ENCODE peak calls at places on chromosomes 3 and 15, in ten cellular contexts. Q is tibial nerve, X is cardiac fibroblast, T is lung, I is colonic mucosa, L is psoas muscle, U is BJ, H is pancreas, Z is GM06990, B is brain microvascular endothelial cell. K is an unnamed sample.

GRCh38 chr15:36053746-36054145 is 507.8 kb upstream of the DPH6 start:
- DNase-seq in Q (no peak), X (no peak), T (no peak), I (no peak), L (no peak), U (no peak), H (no peak), Z (no peak), B (no peak), K (no peak)

GRCh38 chr15:60087561-60087960 is 83.5 kb downstream of the FOXB1 start:
- DNase-seq in Q (no peak), X (no peak), T (no peak), I (no peak), L (no peak), U (no peak), H (no peak), Z (no peak), B (no peak), K (peak)

GRCh38 chr15:75030023-75030413 is 6.6 kb downstream of the PPCDC start:
- DNase-seq in Q (no peak), X (peak), T (no peak), I (no peak), L (peak), U (no peak), H (no peak), Z (no peak), B (no peak), K (no peak)

GRCh38 chr3:134366928-134367352 is 7.3 kb downstream of the AMOTL2 start:
- DNase-seq in Q (peak), X (no peak), T (no peak), I (peak), L (peak), U (no peak), H (no peak), Z (no peak), B (no peak), K (no peak)

GRCh38 chr15:78540955-78541743 is 905 bp downstream of the PSMA4 start:
- DNase-seq in Q (no peak), X (peak), T (no peak), I (no peak), L (no peak), U (no peak), H (peak), Z (no peak), B (no peak), K (no peak)

GRCh38 chr3:72999971-73000370 is 3.4 kb downstream of the PPP4R2 start:
- DNase-seq in Q (no peak), X (peak), T (no peak), I (no peak), L (no peak), U (no peak), H (no peak), Z (no peak), B (no peak), K (no peak)

GRCh38 chr15:36936652-36937051 is 163.7 kb downstream of the MEIS2 start:
- DNase-seq in Q (no peak), X (peak), T (no peak), I (no peak), L (no peak), U (peak), H (no peak), Z (no peak), B (no peak), K (peak)

GRCh38 chr3:9994086-9994844 is 7.6 kb upstream of the EMC3 start:
- DNase-seq in Q (no peak), X (peak), T (no peak), I (no peak), L (no peak), U (no peak), H (no peak), Z (no peak), B (no peak), K (no peak)

GRCh38 chr3:14042680-14043079 is 82.0 kb downstream of the CHCHD4 start:
- DNase-seq in Q (no peak), X (peak), T (no peak), I (no peak), L (no peak), U (peak), H (no peak), Z (no peak), B (peak), K (peak)

GRCh38 chr15:95095250-95095649 is 863.9 kb downstream of the MCTP2 start:
- DNase-seq in Q (no peak), X (no peak), T (no peak), I (no peak), L (no peak), U (no peak), H (no peak), Z (no peak), B (no peak), K (no peak)

GRCh38 chr3:40129981-40130380 is 179.5 kb upstream of the EIF1B start:
- DNase-seq in Q (no peak), X (no peak), T (no peak), I (no peak), L (no peak), U (no peak), H (no peak), Z (no peak), B (no peak), K (no peak)

GRCh38 chr15:22811640-22812039 is 25.2 kb downstream of the NIPA1 start:
- DNase-seq in Q (no peak), X (peak), T (no peak), I (peak), L (no peak), U (no peak), H (peak), Z (no peak), B (no peak), K (no peak)

GRCh38 chr3:170740726-170741591 is 129.0 kb downstream of the RPL22L1 start:
- DNase-seq in Q (peak), X (peak), T (no peak), I (peak), L (peak), U (peak), H (no peak), Z (no peak), B (peak), K (peak)

GRCh38 chr3:154137036-154137435 is 15.8 kb downstream of the ARHGEF26 start:
- DNase-seq in Q (no peak), X (no peak), T (no peak), I (no peak), L (no peak), U (no peak), H (no peak), Z (no peak), B (no peak), K (no peak)

GRCh38 chr3:42979044-42979962 is at the start of gene GASK1A:
- DNase-seq in Q (peak), X (peak), T (peak), I (peak), L (peak), U (no peak), H (peak), Z (peak), B (no peak), K (no peak)

GRCh38 chr15:31296304-31297220 is 30.1 kb upstream of the KLF13 start:
- DNase-seq in Q (peak), X (no peak), T (peak), I (peak), L (no peak), U (no peak), H (peak), Z (no peak), B (no peak), K (no peak)

GRCh38 chr3:148077318-148077923 is 620.3 kb upstream of the AGTR1 start:
- DNase-seq in Q (no peak), X (peak), T (no peak), I (no peak), L (no peak), U (no peak), H (no peak), Z (no peak), B (no peak), K (no peak)

GRCh38 chr3:56885879-56886647 is 84.3 kb upstream of the ARHGEF3 start:
- DNase-seq in Q (no peak), X (no peak), T (no peak), I (no peak), L (no peak), U (no peak), H (no peak), Z (no peak), B (no peak), K (no peak)

GRCh38 chr3:140753865-140754754 is 76.2 kb downstream of the TRIM42 start:
- DNase-seq in Q (no peak), X (no peak), T (no peak), I (no peak), L (no peak), U (no peak), H (no peak), Z (peak), B (no peak), K (peak)

GRCh38 chr3:51691949-51692348 is 14.9 kb upstream of the GRM2 start:
- DNase-seq in Q (no peak), X (no peak), T (no peak), I (no peak), L (no peak), U (no peak), H (no peak), Z (no peak), B (no peak), K (no peak)

GRCh38 chr3:124202754-124203153 is 210.8 kb upstream of the ROPN1 start:
- DNase-seq in Q (no peak), X (no peak), T (peak), I (no peak), L (peak), U (no peak), H (no peak), Z (no peak), B (no peak), K (peak)

GRCh38 chr15:74461847-74462511 is 1.0 kb upstream of the UBL7 start:
- DNase-seq in Q (no peak), X (no peak), T (no peak), I (no peak), L (no peak), U (no peak), H (no peak), Z (no peak), B (no peak), K (no peak)

GRCh38 chr3:161171639-161172552 is 49.2 kb upstream of the NMD3 start:
- DNase-seq in Q (no peak), X (peak), T (no peak), I (no peak), L (no peak), U (no peak), H (no peak), Z (no peak), B (no peak), K (no peak)

GRCh38 chr3:124263168-124263567 is 271.2 kb upstream of the ROPN1 start:
- DNase-seq in Q (no peak), X (peak), T (no peak), I (no peak), L (no peak), U (peak), H (no peak), Z (no peak), B (peak), K (peak)

GRCh38 chr15:46460426-46460825 is 825.6 kb downstream of the SQOR start:
- DNase-seq in Q (no peak), X (no peak), T (no peak), I (no peak), L (no peak), U (no peak), H (no peak), Z (no peak), B (no peak), K (no peak)

GRCh38 chr15:99630607-99631131 is 64.9 kb downstream of the MEF2A start:
- DNase-seq in Q (no peak), X (no peak), T (no peak), I (no peak), L (no peak), U (no peak), H (no peak), Z (no peak), B (no peak), K (no peak)

GRCh38 chr15:98914626-98915025 is 93.0 kb downstream of the PGPEP1L start:
- DNase-seq in Q (no peak), X (peak), T (no peak), I (no peak), L (no peak), U (peak), H (no peak), Z (no peak), B (peak), K (peak)

GRCh38 chr3:16550676-16551341 is 37.3 kb upstream of the RFTN1 start:
- DNase-seq in Q (peak), X (peak), T (peak), I (peak), L (peak), U (peak), H (peak), Z (peak), B (peak), K (peak)

GRCh38 chr3:69444980-69445379 is 59.1 kb upstream of the FRMD4B start:
- DNase-seq in Q (no peak), X (no peak), T (no peak), I (no peak), L (no peak), U (no peak), H (no peak), Z (no peak), B (no peak), K (no peak)

GRCh38 chr15:77503240-77503639 is 82.6 kb downstream of the HMG20A start:
- DNase-seq in Q (no peak), X (no peak), T (no peak), I (no peak), L (no peak), U (no peak), H (no peak), Z (no peak), B (no peak), K (no peak)

GRCh38 chr15:58369261-58369699 is 62.5 kb upstream of the LIPC start:
- DNase-seq in Q (no peak), X (peak), T (no peak), I (no peak), L (no peak), U (no peak), H (no peak), Z (no peak), B (peak), K (peak)

GRCh38 chr3:5058463-5058862 is 63.6 kb upstream of the ARL8B start:
- DNase-seq in Q (no peak), X (peak), T (no peak), I (no peak), L (no peak), U (peak), H (no peak), Z (no peak), B (peak), K (peak)

GRCh38 chr3:145981057-145981456 is 179.9 kb downstream of the PLOD2 start:
- DNase-seq in Q (no peak), X (no peak), T (no peak), I (no peak), L (no peak), U (no peak), H (no peak), Z (no peak), B (peak), K (peak)

GRCh38 chr3:18744472-18744871 is 319.3 kb upstream of the SATB1 start:
- DNase-seq in Q (no peak), X (no peak), T (no peak), I (no peak), L (no peak), U (no peak), H (no peak), Z (no peak), B (no peak), K (no peak)

GRCh38 chr3:134357914-134358811 is 16.1 kb downstream of the AMOTL2 start:
- DNase-seq in Q (no peak), X (peak), T (peak), I (no peak), L (peak), U (peak), H (no peak), Z (no peak), B (peak), K (peak)

GRCh38 chr3:32681811-32682210 is 3.2 kb upstream of the CNOT10 start:
- DNase-seq in Q (no peak), X (no peak), T (no peak), I (no peak), L (no peak), U (no peak), H (no peak), Z (no peak), B (no peak), K (no peak)

GRCh38 chr15:93748710-93749109 is 482.7 kb upstream of the MCTP2 start:
- DNase-seq in Q (no peak), X (no peak), T (no peak), I (no peak), L (no peak), U (no peak), H (no peak), Z (no peak), B (no peak), K (no peak)
- H3K4me3 ChIP-seq in Q (no peak), X (no peak), T (no peak), I (no peak), L (no peak), U (no peak), H (no peak), Z (no peak), B (no peak), K (no peak)

GRCh38 chr3:71990545-71990944 is 205.6 kb upstream of the PROK2 start:
- DNase-seq in Q (no peak), X (no peak), T (no peak), I (no peak), L (no peak), U (no peak), H (no peak), Z (no peak), B (no peak), K (no peak)
- H3K4me3 ChIP-seq in Q (no peak), X (no peak), T (no peak), I (no peak), L (no peak), U (no peak), H (no peak), Z (no peak), B (no peak), K (no peak)

DNA sequence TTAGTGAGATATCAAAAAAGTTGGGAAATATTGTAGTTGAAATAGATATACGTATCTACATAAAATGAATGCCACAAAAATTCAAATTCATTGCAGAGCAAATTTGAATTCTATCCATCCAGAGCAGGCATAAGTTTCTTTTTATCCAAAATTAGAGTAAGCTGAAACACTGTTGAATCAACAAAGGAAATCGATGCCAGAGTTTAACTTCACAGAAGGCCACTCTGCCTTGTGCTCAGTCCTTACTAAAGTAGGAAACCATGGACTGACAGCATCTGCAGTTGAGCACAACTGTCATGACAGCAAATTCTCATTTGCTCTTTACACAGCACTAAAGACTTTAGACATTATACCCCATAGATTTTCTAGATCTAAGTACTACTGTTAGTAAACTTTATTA is 15.3 kb downstream of the ATOSA start:
- DNase-seq in Q (no peak), X (no peak), T (no peak), I (no peak), L (no peak), U (no peak), H (no peak), Z (no peak), B (no peak), K (no peak)
- H3K4me3 ChIP-seq in Q (no peak), X (no peak), T (no peak), I (no peak), L (no peak), U (no peak), H (no peak), Z (no peak), B (no peak), K (no peak)

DNA sequence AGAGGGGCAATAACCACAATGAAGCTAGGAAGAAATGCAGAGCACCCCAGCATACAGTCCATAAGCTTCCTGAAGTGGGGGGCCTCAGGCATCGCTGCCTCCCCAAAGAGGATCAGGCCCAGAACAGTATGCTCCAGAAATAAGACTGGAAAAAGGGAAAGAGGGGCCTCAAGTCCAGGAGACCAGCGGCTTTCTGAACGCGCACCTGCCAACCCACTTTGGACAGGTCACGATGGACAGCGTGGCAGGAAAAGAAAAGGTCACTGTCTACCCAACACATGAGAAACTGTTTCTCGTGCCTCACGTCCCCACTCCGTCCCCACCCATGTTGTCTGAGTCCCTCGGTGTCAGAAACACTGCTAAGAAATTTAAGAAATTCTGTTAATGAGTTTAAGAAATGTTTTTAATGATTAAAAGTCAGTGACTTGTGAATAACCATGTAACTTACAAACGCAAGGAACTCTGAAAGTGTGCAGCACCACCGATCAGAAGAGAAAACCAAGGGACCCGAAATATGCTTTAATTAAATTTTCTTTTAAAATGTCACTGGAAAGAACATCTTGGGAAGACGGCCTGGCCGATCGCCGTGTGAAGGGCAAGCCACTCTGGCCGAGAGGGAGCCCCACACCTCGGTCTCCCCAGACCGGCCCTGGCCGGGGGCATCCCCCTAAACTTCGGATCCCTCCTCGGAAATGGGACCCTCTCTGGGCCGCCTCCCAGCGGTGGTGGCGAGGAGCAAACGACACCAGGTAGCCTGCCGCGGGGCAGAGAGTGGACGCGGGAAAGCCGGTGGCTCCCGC is 1.7 kb upstream of the PPARG start:
- DNase-seq in Q (no peak), X (peak), T (no peak), I (peak), L (peak), U (no peak), H (no peak), Z (no peak), B (no peak), K (no peak)
- H3K4me3 ChIP-seq in Q (peak), X (peak), T (peak), I (peak), L (peak), U (peak), H (peak), Z (no peak), B (peak), K (peak)

GRCh38 chr3:23919628-23920027 is 2.7 kb downstream of the RPL15 start:
- DNase-seq in Q (no peak), X (no peak), T (no peak), I (no peak), L (no peak), U (no peak), H (no peak), Z (no peak), B (no peak), K (no peak)
- H3K4me3 ChIP-seq in Q (no peak), X (no peak), T (no peak), I (no peak), L (peak), U (no peak), H (no peak), Z (no peak), B (no peak), K (no peak)

DNA sequence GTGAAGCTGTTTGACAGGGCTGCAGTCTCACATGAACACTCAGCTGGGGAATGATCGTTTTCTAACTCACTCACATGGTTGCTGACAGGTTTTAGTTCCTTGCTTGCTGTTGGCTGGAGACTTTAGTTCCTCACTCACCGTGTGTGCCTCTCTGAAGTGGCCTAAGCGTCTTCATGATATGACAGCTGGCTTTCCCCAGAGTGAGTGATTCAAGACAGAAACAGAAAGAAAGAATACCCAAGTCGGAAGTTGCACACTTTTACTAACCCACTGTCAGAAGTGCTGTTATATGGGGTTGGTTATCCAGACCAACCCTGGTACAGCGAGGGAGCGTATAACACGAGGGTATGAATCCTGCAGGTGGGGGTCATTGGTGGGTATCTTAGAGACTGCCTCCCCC is 229.8 kb upstream of the TBL1XR1 start:
- DNase-seq in Q (no peak), X (no peak), T (no peak), I (no peak), L (no peak), U (no peak), H (no peak), Z (peak), B (no peak), K (no peak)
- H3K4me3 ChIP-seq in Q (no peak), X (no peak), T (no peak), I (no peak), L (no peak), U (no peak), H (no peak), Z (no peak), B (no peak), K (no peak)

GRCh38 chr15:82850242-82850591 is 40.8 kb downstream of the WHAMM start:
- DNase-seq in Q (no peak), X (peak), T (no peak), I (no peak), L (no peak), U (no peak), H (peak), Z (no peak), B (no peak), K (no peak)
- H3K4me3 ChIP-seq in Q (no peak), X (no peak), T (no peak), I (no peak), L (no peak), U (no peak), H (no peak), Z (no peak), B (no peak), K (no peak)

GRCh38 chr3:195897081-195897852 is 11.1 kb downstream of the TNK2 start:
- DNase-seq in Q (no peak), X (peak), T (no peak), I (no peak), L (peak), U (no peak), H (no peak), Z (no peak), B (peak), K (peak)
- H3K4me3 ChIP-seq in Q (no peak), X (no peak), T (no peak), I (no peak), L (peak), U (no peak), H (no peak), Z (no peak), B (no peak), K (peak)

GRCh38 chr3:44024194-44024593 is 217.5 kb upstream of the TOPAZ1 start:
- DNase-seq in Q (no peak), X (no peak), T (no peak), I (no peak), L (no peak), U (no peak), H (no peak), Z (no peak), B (no peak), K (no peak)
- H3K4me3 ChIP-seq in Q (no peak), X (no peak), T (no peak), I (no peak), L (no peak), U (no peak), H (no peak), Z (no peak), B (no peak), K (no peak)

K was measured in astrocyte.